ENCODE peak calls at places on chromosomes 4 and X, in nine cellular contexts. A is progenitor cell of endocrine pancreas, U is left lung, Y is substantia nigra, P is mucosa of descending colon, F is Calu3, O is AG09309, G is NCI-H187, D is HT1080. M is an unnamed sample.

GRCh38 chrX:112048707-112049106 is 33.9 kb downstream of the TRPC5 start:
- DNase-seq in A (no peak), U (no peak), Y (no peak), P (no peak), F (no peak), O (no peak), G (no peak), D (no peak), M (no peak)

GRCh38 chr4:16721618-16722291 is 176.7 kb downstream of the LDB2 start:
- DNase-seq in A (no peak), U (no peak), Y (no peak), P (no peak), F (no peak), O (peak), G (no peak), D (peak), M (no peak)

GRCh38 chr4:80201326-80202151 is 4.2 kb downstream of the PRDM8 start:
- DNase-seq in A (no peak), U (peak), Y (no peak), P (no peak), F (peak), O (no peak), G (no peak), D (no peak), M (peak)

GRCh38 chr4:128757712-128758111 is 51.8 kb upstream of the JADE1 start:
- DNase-seq in A (no peak), U (no peak), Y (no peak), P (no peak), F (peak), O (no peak), G (peak), D (no peak), M (peak)

GRCh38 chr4:75916091-75916661 is 13.9 kb upstream of the PPEF2 start:
- DNase-seq in A (no peak), U (no peak), Y (no peak), P (no peak), F (peak), O (no peak), G (no peak), D (peak), M (no peak)

GRCh38 chrX:100979881-100980607 is 10.5 kb downstream of the ARL13A start:
- DNase-seq in A (no peak), U (no peak), Y (peak), P (no peak), F (peak), O (no peak), G (no peak), D (peak), M (no peak)

GRCh38 chr4:143391261-143391660 is 54.6 kb downstream of the GAB1 start:
- DNase-seq in A (no peak), U (no peak), Y (no peak), P (no peak), F (no peak), O (no peak), G (no peak), D (no peak), M (no peak)

GRCh38 chr4:142446965-142447474 is 399.1 kb downstream of the INPP4B start:
- DNase-seq in A (no peak), U (no peak), Y (no peak), P (no peak), F (no peak), O (no peak), G (no peak), D (no peak), M (no peak)

GRCh38 chr4:2944091-2944482 is 19.1 kb downstream of the NOP14 start:
- DNase-seq in A (no peak), U (peak), Y (no peak), P (peak), F (no peak), O (no peak), G (no peak), D (no peak), M (no peak)

GRCh38 chr4:112296949-112297483 is at the start of gene ALPK1:
- DNase-seq in A (no peak), U (no peak), Y (no peak), P (no peak), F (peak), O (peak), G (no peak), D (peak), M (no peak)

GRCh38 chr4:242121-242848 is 63.0 kb downstream of the ZNF732 start:
- DNase-seq in A (no peak), U (peak), Y (peak), P (peak), F (peak), O (peak), G (peak), D (peak), M (peak)

GRCh38 chr4:6177587-6178197 is 22.7 kb downstream of the JAKMIP1 start:
- DNase-seq in A (no peak), U (no peak), Y (no peak), P (peak), F (no peak), O (no peak), G (no peak), D (peak), M (no peak)

GRCh38 chr4:140038031-140038533 is 115.9 kb downstream of the MAML3 start:
- DNase-seq in A (no peak), U (no peak), Y (no peak), P (no peak), F (no peak), O (no peak), G (no peak), D (peak), M (no peak)

GRCh38 chr4:95729596-95729995 is 110.3 kb upstream of the PDHA2 start:
- DNase-seq in A (no peak), U (no peak), Y (no peak), P (peak), F (no peak), O (no peak), G (no peak), D (no peak), M (no peak)